ENCODE peak calls at places on chromosomes 7 and 10, in seven cellular contexts. C is trophoblast cell, B is H9, D is H1, R is IMR-90, P is neuronal stem cell, K is mesenchymal stem cell. T is an unnamed sample.

GRCh38 chr7:79403451-79403850 is 50.0 kb downstream of the MAGI2 start:
- DNase-seq in C (no peak), B (no peak), D (no peak), R (peak), P (no peak), K (no peak), T (no peak)

GRCh38 chr7:45576249-45576929 is 2.2 kb downstream of the ADCY1 start:
- DNase-seq in C (no peak), B (peak), D (no peak), R (no peak), P (no peak), K (no peak), T (no peak)

GRCh38 chr7:119270045-119270464 is 1002.9 kb upstream of the KCND2 start:
- DNase-seq in C (peak), B (peak), D (peak), R (peak), P (peak), K (peak), T (peak)

GRCh38 chr10:43238462-43238861 is 28.4 kb downstream of the RASGEF1A start:
- DNase-seq in C (no peak), B (peak), D (no peak), R (no peak), P (no peak), K (no peak), T (no peak)

GRCh38 chr10:71207578-71207977 is 4.8 kb upstream of the UNC5B start:
- DNase-seq in C (no peak), B (no peak), D (no peak), R (no peak), P (no peak), K (no peak), T (no peak)

GRCh38 chr7:36192050-36192824 is 39.2 kb downstream of the EEPD1 start:
- DNase-seq in C (peak), B (no peak), D (no peak), R (peak), P (no peak), K (peak), T (no peak)

GRCh38 chr10:71366710-71367109 is 30.0 kb upstream of the CDH23 start:
- DNase-seq in C (no peak), B (no peak), D (no peak), R (no peak), P (no peak), K (no peak), T (no peak)

GRCh38 chr7:136015638-136016037 is 38.5 kb upstream of the MTPN start:
- DNase-seq in C (no peak), B (no peak), D (no peak), R (no peak), P (no peak), K (no peak), T (no peak)

GRCh38 chr7:158443014-158443687 is 144.5 kb downstream of the PTPRN2 start:
- DNase-seq in C (no peak), B (peak), D (no peak), R (no peak), P (no peak), K (no peak), T (no peak)

GRCh38 chr10:17981201-17981600 is 29.5 kb downstream of the SLC39A12 start:
- DNase-seq in C (no peak), B (no peak), D (no peak), R (no peak), P (no peak), K (no peak), T (no peak)

GRCh38 chr10:132634241-132634946 is 96.8 kb downstream of the INPP5A start:
- DNase-seq in C (no peak), B (no peak), D (no peak), R (no peak), P (no peak), K (no peak), T (peak)

GRCh38 chr7:70098133-70098561 is 499.9 kb downstream of the AUTS2 start:
- DNase-seq in C (no peak), B (no peak), D (no peak), R (no peak), P (no peak), K (no peak), T (no peak)

GRCh38 chr7:37541810-37542443 is 93.3 kb upstream of the ELMO1 start:
- DNase-seq in C (no peak), B (no peak), D (no peak), R (no peak), P (no peak), K (no peak), T (no peak)

GRCh38 chr7:116546916-116547315 is 22.1 kb downstream of the CAV1 start:
- DNase-seq in C (no peak), B (no peak), D (no peak), R (no peak), P (no peak), K (no peak), T (no peak)

GRCh38 chr7:41333506-41333905 is 369.4 kb downstream of the INHBA start:
- DNase-seq in C (no peak), B (no peak), D (no peak), R (peak), P (no peak), K (peak), T (no peak)

GRCh38 chr10:95312986-95313495 is 22.2 kb upstream of the PDLIM1 start:
- DNase-seq in C (no peak), B (no peak), D (no peak), R (no peak), P (no peak), K (no peak), T (peak)

GRCh38 chr7:77940647-77941046 is 142.1 kb downstream of the PHTF2 start:
- DNase-seq in C (peak), B (no peak), D (no peak), R (peak), P (peak), K (peak), T (peak)

GRCh38 chr10:13222566-13222965 is 11.6 kb downstream of the UCMA start:
- DNase-seq in C (peak), B (no peak), D (no peak), R (no peak), P (no peak), K (no peak), T (no peak)

GRCh38 chr7:131385039-131385605 is 57.4 kb downstream of the MKLN1 start:
- DNase-seq in C (no peak), B (no peak), D (no peak), R (peak), P (no peak), K (peak), T (no peak)

GRCh38 chr10:10499839-10500238 is 517.8 kb upstream of the CELF2 start:
- DNase-seq in C (no peak), B (no peak), D (no peak), R (peak), P (no peak), K (peak), T (no peak)

GRCh38 chr7:158110034-158110590 is 477.5 kb downstream of the PTPRN2 start:
- DNase-seq in C (no peak), B (no peak), D (no peak), R (no peak), P (no peak), K (no peak), T (no peak)

GRCh38 chr7:47154781-47155180 is 427.1 kb downstream of the TNS3 start:
- DNase-seq in C (no peak), B (no peak), D (no peak), R (no peak), P (no peak), K (no peak), T (no peak)

GRCh38 chr7:130695840-130696239 is 9.5 kb upstream of the TSGA13 start:
- DNase-seq in C (no peak), B (no peak), D (no peak), R (peak), P (peak), K (peak), T (peak)

GRCh38 chr7:70132802-70133201 is 534.5 kb downstream of the AUTS2 start:
- DNase-seq in C (no peak), B (no peak), D (no peak), R (no peak), P (no peak), K (no peak), T (no peak)

GRCh38 chr10:91432175-91432574 is 22.0 kb downstream of the HECTD2 start:
- DNase-seq in C (no peak), B (no peak), D (no peak), R (no peak), P (no peak), K (no peak), T (no peak)

GRCh38 chr10:102775973-102776669 is 32.4 kb downstream of the WBP1L start:
- DNase-seq in C (peak), B (peak), D (no peak), R (peak), P (no peak), K (peak), T (peak)

GRCh38 chr10:127347202-127347959 is 151.0 kb upstream of the INSYN2A start:
- DNase-seq in C (no peak), B (peak), D (no peak), R (no peak), P (no peak), K (no peak), T (no peak)

GRCh38 chr7:11648980-11649379 is 183.0 kb downstream of the THSD7A start:
- DNase-seq in C (no peak), B (no peak), D (no peak), R (no peak), P (no peak), K (no peak), T (no peak)

GRCh38 chr7:66629222-66629658 is 559 bp downstream of the KCTD7 start:
- DNase-seq in C (no peak), B (no peak), D (no peak), R (no peak), P (peak), K (no peak), T (no peak)

GRCh38 chr7:22184549-22185199 is 172.3 kb downstream of the RAPGEF5 start:
- DNase-seq in C (no peak), B (peak), D (no peak), R (no peak), P (no peak), K (no peak), T (peak)

DNA sequence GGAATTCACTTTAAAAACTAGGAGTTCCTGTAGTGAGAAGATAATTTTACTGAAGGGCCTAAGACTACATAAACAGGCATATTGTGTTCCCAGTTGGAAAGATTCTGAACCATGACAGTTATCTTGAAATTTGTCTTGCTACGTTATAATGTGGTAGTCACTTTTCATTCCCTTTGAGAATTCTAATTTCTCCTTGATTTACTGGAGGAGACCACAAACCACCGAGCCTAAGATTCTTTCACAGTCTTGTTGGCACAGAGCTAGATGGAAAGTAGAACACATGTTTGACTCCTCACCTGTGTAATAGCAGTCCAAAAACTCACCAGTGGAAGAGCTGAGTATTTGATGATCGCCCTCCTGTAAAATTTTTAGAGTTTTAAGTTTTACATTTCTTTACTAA is 4.9 kb downstream of the ARMC10 start:
- DNase-seq in C (no peak), B (no peak), D (no peak), R (no peak), P (no peak), K (no peak), T (no peak)
- H2AK5ac ChIP-seq in C (no peak), B (no peak), D (no peak), R (no peak), P (no peak), K (no peak), T (no peak)

GRCh38 chr7:92460510-92460909 is 13.2 kb downstream of the GATAD1 start:
- DNase-seq in C (no peak), B (no peak), D (no peak), R (no peak), P (no peak), K (no peak), T (no peak)
- H2BK120ac ChIP-seq in C (no peak), B (no peak), D (no peak), R (no peak), P (no peak), K (no peak), T (no peak)

DNA sequence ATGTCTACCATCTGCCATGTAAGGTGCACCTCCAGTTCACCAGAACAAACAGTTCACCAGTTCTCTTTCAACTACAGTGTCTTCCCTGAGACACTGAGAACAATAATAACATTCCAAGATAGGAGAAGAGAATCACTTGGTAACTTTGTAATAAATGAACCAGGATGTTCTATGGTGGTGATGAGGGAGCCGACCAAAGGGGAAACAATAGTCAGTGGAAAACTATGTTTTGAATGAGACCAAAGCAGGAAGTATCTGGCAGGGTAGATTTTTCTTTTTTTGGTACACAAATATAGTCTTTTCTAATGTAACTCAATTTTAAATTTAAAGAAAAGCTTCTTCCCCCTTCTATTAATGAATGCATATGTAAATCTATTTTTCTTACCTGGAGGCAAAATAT is 20.0 kb downstream of the HYAL4 start:
- DNase-seq in C (no peak), B (no peak), D (no peak), R (no peak), P (no peak), K (no peak), T (no peak)
- H2AK5ac ChIP-seq in C (no peak), B (no peak), D (no peak), R (no peak), P (no peak), K (no peak), T (no peak)

GRCh38 chr10:29652192-29652591 is 17.4 kb upstream of the SVIL start:
- DNase-seq in C (no peak), B (no peak), D (no peak), R (no peak), P (no peak), K (no peak), T (no peak)
- H2BK120ac ChIP-seq in C (no peak), B (no peak), D (no peak), R (no peak), P (no peak), K (no peak), T (no peak)

GRCh38 chr10:24643679-24644209 is 79.9 kb downstream of the ARHGAP21 start:
- DNase-seq in C (no peak), B (no peak), D (no peak), R (no peak), P (no peak), K (peak), T (peak)
- H2AK5ac ChIP-seq in C (no peak), B (no peak), D (no peak), R (no peak), P (no peak), K (no peak), T (no peak)

DNA sequence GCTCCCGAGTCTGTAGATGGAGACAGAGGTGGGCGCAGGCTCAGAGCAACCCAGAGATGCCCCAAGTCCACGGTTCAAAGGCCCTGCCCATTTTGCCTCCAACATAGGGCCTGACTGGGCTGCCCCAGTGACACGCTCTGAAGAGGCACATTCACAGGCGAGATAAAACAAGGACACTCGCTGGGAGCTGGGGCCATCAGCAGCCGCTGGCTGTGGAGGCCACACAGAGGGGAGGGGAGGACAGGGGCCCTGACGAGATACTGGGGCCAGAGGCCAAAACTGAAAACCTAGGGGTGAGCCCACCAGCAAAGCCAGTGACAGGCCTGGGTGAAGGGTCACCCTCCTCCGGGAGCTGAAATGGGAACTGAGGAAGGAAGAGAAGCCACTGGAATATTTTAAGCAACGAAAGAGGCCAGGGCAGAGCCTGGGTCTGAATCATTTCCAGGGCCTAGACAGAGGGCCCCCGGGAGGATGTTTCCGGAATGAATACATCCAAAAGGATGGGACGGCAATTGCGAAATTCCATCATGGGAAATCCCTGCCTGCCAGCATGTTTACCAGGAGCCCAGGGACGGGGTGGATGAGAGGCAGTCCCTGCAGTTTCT is 28.8 kb upstream of the HSPA12A start:
- DNase-seq in C (peak), B (no peak), D (no peak), R (peak), P (no peak), K (peak), T (no peak)
- H2BK120ac ChIP-seq in C (peak), B (no peak), D (no peak), R (peak), P (no peak), K (no peak), T (no peak)

GRCh38 chr10:130432271-130432670 is 296.1 kb downstream of the GLRX3 start:
- DNase-seq in C (no peak), B (peak), D (no peak), R (no peak), P (no peak), K (no peak), T (no peak)
- H2AK5ac ChIP-seq in C (no peak), B (no peak), D (no peak), R (no peak), P (no peak), K (no peak), T (no peak)

GRCh38 chr10:119405505-119405807 is 137.1 kb downstream of the RGS10 start:
- DNase-seq in C (no peak), B (no peak), D (no peak), R (no peak), P (no peak), K (no peak), T (no peak)
- H2BK120ac ChIP-seq in C (no peak), B (no peak), D (no peak), R (peak), P (no peak), K (no peak), T (no peak)

T was measured in mesendoderm.